ENCODE peak calls at places on chromosomes 7 and 10, in nine cellular contexts. One of them, this sample, is unnamed.

GRCh38 chr7:119197872-119198527 is 973.5 kb downstream of the ANKRD7 start:
- DNase-seq in SW480: peak; percentile 50
- DNase-seq in activated CD8-positive, alpha-beta memory T cell treated with anti-CD3 and anti-CD28 coated beads for 4 hours: no peak
- DNase-seq in CD4-positive, CD25-positive, alpha-beta regulatory T cell: peak; percentile 12
- DNase-seq in HEK293T: peak; percentile 34
- DNase-seq in mucosa of gallbladder: peak; percentile 25
- DNase-seq in glomerular endothelial cell: no peak
- DNase-seq in naive thymus-derived CD8-positive, alpha-beta T cell: no peak
- DNase-seq in HS-27A: no peak
- DNase-seq in this sample: peak; percentile 9

GRCh38 chr7:114088541-114088940 is 169.7 kb upstream of the PPP1R3A start:
- DNase-seq in SW480: no peak
- DNase-seq in activated CD8-positive, alpha-beta memory T cell treated with anti-CD3 and anti-CD28 coated beads for 4 hours: no peak
- DNase-seq in CD4-positive, CD25-positive, alpha-beta regulatory T cell: no peak
- DNase-seq in HEK293T: no peak
- DNase-seq in mucosa of gallbladder: no peak
- DNase-seq in glomerular endothelial cell: no peak
- DNase-seq in naive thymus-derived CD8-positive, alpha-beta T cell: no peak
- DNase-seq in HS-27A: no peak
- DNase-seq in this sample: no peak

GRCh38 chr7:151689196-151689971 is 169.7 kb upstream of the RHEB start:
- DNase-seq in SW480: peak; percentile 43
- DNase-seq in activated CD8-positive, alpha-beta memory T cell treated with anti-CD3 and anti-CD28 coated beads for 4 hours: no peak
- DNase-seq in CD4-positive, CD25-positive, alpha-beta regulatory T cell: no peak
- DNase-seq in HEK293T: no peak
- DNase-seq in mucosa of gallbladder: peak; percentile 87
- DNase-seq in glomerular endothelial cell: no peak
- DNase-seq in naive thymus-derived CD8-positive, alpha-beta T cell: no peak
- DNase-seq in HS-27A: no peak
- DNase-seq in this sample: no peak

GRCh38 chr10:62911210-62911963 is 95.2 kb upstream of the EGR2 start:
- DNase-seq in SW480: no peak
- DNase-seq in activated CD8-positive, alpha-beta memory T cell treated with anti-CD3 and anti-CD28 coated beads for 4 hours: no peak
- DNase-seq in CD4-positive, CD25-positive, alpha-beta regulatory T cell: no peak
- DNase-seq in HEK293T: no peak
- DNase-seq in mucosa of gallbladder: no peak
- DNase-seq in glomerular endothelial cell: no peak
- DNase-seq in naive thymus-derived CD8-positive, alpha-beta T cell: no peak
- DNase-seq in HS-27A: no peak
- DNase-seq in this sample: peak; percentile 63

GRCh38 chr7:102214477-102215072 is 72.1 kb upstream of the SH2B2 start:
- DNase-seq in SW480: no peak
- DNase-seq in activated CD8-positive, alpha-beta memory T cell treated with anti-CD3 and anti-CD28 coated beads for 4 hours: no peak
- DNase-seq in CD4-positive, CD25-positive, alpha-beta regulatory T cell: no peak
- DNase-seq in HEK293T: no peak
- DNase-seq in mucosa of gallbladder: no peak
- DNase-seq in glomerular endothelial cell: no peak
- DNase-seq in naive thymus-derived CD8-positive, alpha-beta T cell: no peak
- DNase-seq in HS-27A: no peak
- DNase-seq in this sample: no peak

GRCh38 chr10:80496555-80497172 is 41.0 kb upstream of the SH2D4B start:
- DNase-seq in SW480: no peak
- DNase-seq in activated CD8-positive, alpha-beta memory T cell treated with anti-CD3 and anti-CD28 coated beads for 4 hours: no peak
- DNase-seq in CD4-positive, CD25-positive, alpha-beta regulatory T cell: no peak
- DNase-seq in HEK293T: no peak
- DNase-seq in mucosa of gallbladder: no peak
- DNase-seq in glomerular endothelial cell: no peak
- DNase-seq in naive thymus-derived CD8-positive, alpha-beta T cell: no peak
- DNase-seq in HS-27A: no peak
- DNase-seq in this sample: no peak

GRCh38 chr7:2870471-2870941 is 26.4 kb upstream of the GNA12 start:
- DNase-seq in SW480: peak; percentile 84
- DNase-seq in activated CD8-positive, alpha-beta memory T cell treated with anti-CD3 and anti-CD28 coated beads for 4 hours: no peak
- DNase-seq in CD4-positive, CD25-positive, alpha-beta regulatory T cell: peak; percentile 83
- DNase-seq in HEK293T: no peak
- DNase-seq in mucosa of gallbladder: peak; percentile 64
- DNase-seq in glomerular endothelial cell: peak; percentile 64
- DNase-seq in naive thymus-derived CD8-positive, alpha-beta T cell: no peak
- DNase-seq in HS-27A: no peak
- DNase-seq in this sample: no peak

GRCh38 chr7:128431221-128431620 is 21.4 kb upstream of the IMPDH1 start:
- DNase-seq in SW480: no peak
- DNase-seq in activated CD8-positive, alpha-beta memory T cell treated with anti-CD3 and anti-CD28 coated beads for 4 hours: no peak
- DNase-seq in CD4-positive, CD25-positive, alpha-beta regulatory T cell: no peak
- DNase-seq in HEK293T: no peak
- DNase-seq in mucosa of gallbladder: no peak
- DNase-seq in glomerular endothelial cell: no peak
- DNase-seq in naive thymus-derived CD8-positive, alpha-beta T cell: no peak
- DNase-seq in HS-27A: no peak
- DNase-seq in this sample: no peak

GRCh38 chr7:52088008-52088787 is 771.6 kb upstream of the COBL start:
- DNase-seq in SW480: no peak
- DNase-seq in activated CD8-positive, alpha-beta memory T cell treated with anti-CD3 and anti-CD28 coated beads for 4 hours: no peak
- DNase-seq in CD4-positive, CD25-positive, alpha-beta regulatory T cell: no peak
- DNase-seq in HEK293T: no peak
- DNase-seq in mucosa of gallbladder: no peak
- DNase-seq in glomerular endothelial cell: no peak
- DNase-seq in naive thymus-derived CD8-positive, alpha-beta T cell: no peak
- DNase-seq in HS-27A: no peak
- DNase-seq in this sample: no peak

GRCh38 chr7:82325416-82325815 is 118.2 kb downstream of the CACNA2D1 start:
- DNase-seq in SW480: no peak
- DNase-seq in activated CD8-positive, alpha-beta memory T cell treated with anti-CD3 and anti-CD28 coated beads for 4 hours: no peak
- DNase-seq in CD4-positive, CD25-positive, alpha-beta regulatory T cell: no peak
- DNase-seq in HEK293T: no peak
- DNase-seq in mucosa of gallbladder: no peak
- DNase-seq in glomerular endothelial cell: no peak
- DNase-seq in naive thymus-derived CD8-positive, alpha-beta T cell: no peak
- DNase-seq in HS-27A: peak; percentile 8
- DNase-seq in this sample: no peak

GRCh38 chr10:31929260-31929985 is 792 bp upstream of the ARHGAP12 start:
- DNase-seq in SW480: peak; percentile 80
- DNase-seq in activated CD8-positive, alpha-beta memory T cell treated with anti-CD3 and anti-CD28 coated beads for 4 hours: no peak
- DNase-seq in CD4-positive, CD25-positive, alpha-beta regulatory T cell: peak; percentile 60
- DNase-seq in HEK293T: peak; percentile 7
- DNase-seq in mucosa of gallbladder: peak; percentile 69
- DNase-seq in glomerular endothelial cell: no peak
- DNase-seq in naive thymus-derived CD8-positive, alpha-beta T cell: peak; percentile 41
- DNase-seq in HS-27A: no peak
- DNase-seq in this sample: no peak

GRCh38 chr10:47206449-47207279 is 93.3 kb upstream of the GDF10 start:
- DNase-seq in SW480: peak; percentile 33
- DNase-seq in activated CD8-positive, alpha-beta memory T cell treated with anti-CD3 and anti-CD28 coated beads for 4 hours: no peak
- DNase-seq in CD4-positive, CD25-positive, alpha-beta regulatory T cell: peak; percentile 56
- DNase-seq in HEK293T: no peak
- DNase-seq in mucosa of gallbladder: no peak
- DNase-seq in glomerular endothelial cell: no peak
- DNase-seq in naive thymus-derived CD8-positive, alpha-beta T cell: peak; percentile 51
- DNase-seq in HS-27A: no peak
- DNase-seq in this sample: no peak

GRCh38 chr10:133528845-133529575 is 1.8 kb downstream of the CYP2E1 start:
- DNase-seq in SW480: peak; percentile 18
- DNase-seq in activated CD8-positive, alpha-beta memory T cell treated with anti-CD3 and anti-CD28 coated beads for 4 hours: no peak
- DNase-seq in CD4-positive, CD25-positive, alpha-beta regulatory T cell: no peak
- DNase-seq in HEK293T: no peak
- DNase-seq in mucosa of gallbladder: no peak
- DNase-seq in glomerular endothelial cell: no peak
- DNase-seq in naive thymus-derived CD8-positive, alpha-beta T cell: no peak
- DNase-seq in HS-27A: no peak
- DNase-seq in this sample: no peak

GRCh38 chr7:46150721-46151120 is 229.6 kb upstream of the IGFBP3 start:
- DNase-seq in SW480: no peak
- DNase-seq in activated CD8-positive, alpha-beta memory T cell treated with anti-CD3 and anti-CD28 coated beads for 4 hours: no peak
- DNase-seq in CD4-positive, CD25-positive, alpha-beta regulatory T cell: no peak
- DNase-seq in HEK293T: no peak
- DNase-seq in mucosa of gallbladder: no peak
- DNase-seq in glomerular endothelial cell: no peak
- DNase-seq in naive thymus-derived CD8-positive, alpha-beta T cell: no peak
- DNase-seq in HS-27A: no peak
- DNase-seq in this sample: no peak

GRCh38 chr10:110346914-110347313 is 42.2 kb upstream of the SMNDC1 start:
- DNase-seq in SW480: no peak
- DNase-seq in activated CD8-positive, alpha-beta memory T cell treated with anti-CD3 and anti-CD28 coated beads for 4 hours: no peak
- DNase-seq in CD4-positive, CD25-positive, alpha-beta regulatory T cell: no peak
- DNase-seq in HEK293T: no peak
- DNase-seq in mucosa of gallbladder: no peak
- DNase-seq in glomerular endothelial cell: no peak
- DNase-seq in naive thymus-derived CD8-positive, alpha-beta T cell: no peak
- DNase-seq in HS-27A: no peak
- DNase-seq in this sample: no peak

GRCh38 chr7:159227433-159227832 is 82.8 kb upstream of the VIPR2 start:
- DNase-seq in SW480: peak; percentile 19
- DNase-seq in activated CD8-positive, alpha-beta memory T cell treated with anti-CD3 and anti-CD28 coated beads for 4 hours: no peak
- DNase-seq in CD4-positive, CD25-positive, alpha-beta regulatory T cell: no peak
- DNase-seq in HEK293T: no peak
- DNase-seq in mucosa of gallbladder: peak; percentile 34
- DNase-seq in glomerular endothelial cell: no peak
- DNase-seq in naive thymus-derived CD8-positive, alpha-beta T cell: no peak
- DNase-seq in HS-27A: no peak
- DNase-seq in this sample: peak; percentile 15

GRCh38 chr7:83301416-83301815 is 138.7 kb upstream of the PCLO start:
- DNase-seq in SW480: no peak
- DNase-seq in activated CD8-positive, alpha-beta memory T cell treated with anti-CD3 and anti-CD28 coated beads for 4 hours: no peak
- DNase-seq in CD4-positive, CD25-positive, alpha-beta regulatory T cell: no peak
- DNase-seq in HEK293T: no peak
- DNase-seq in mucosa of gallbladder: no peak
- DNase-seq in glomerular endothelial cell: peak; percentile 66
- DNase-seq in naive thymus-derived CD8-positive, alpha-beta T cell: no peak
- DNase-seq in HS-27A: no peak
- DNase-seq in this sample: no peak

GRCh38 chr7:117157121-117157870 is 165.6 kb downstream of the WNT2 start:
- DNase-seq in SW480: peak; percentile 7
- DNase-seq in activated CD8-positive, alpha-beta memory T cell treated with anti-CD3 and anti-CD28 coated beads for 4 hours: no peak
- DNase-seq in CD4-positive, CD25-positive, alpha-beta regulatory T cell: no peak
- DNase-seq in HEK293T: no peak
- DNase-seq in mucosa of gallbladder: peak; percentile 16
- DNase-seq in glomerular endothelial cell: no peak
- DNase-seq in naive thymus-derived CD8-positive, alpha-beta T cell: no peak
- DNase-seq in HS-27A: no peak
- DNase-seq in this sample: peak; percentile 74

GRCh38 chr10:21675157-21675796 is 141.2 kb downstream of the MLLT10 start:
- DNase-seq in SW480: peak; percentile 25
- DNase-seq in activated CD8-positive, alpha-beta memory T cell treated with anti-CD3 and anti-CD28 coated beads for 4 hours: no peak
- DNase-seq in CD4-positive, CD25-positive, alpha-beta regulatory T cell: peak; percentile 45
- DNase-seq in HEK293T: peak; percentile 47
- DNase-seq in mucosa of gallbladder: no peak
- DNase-seq in glomerular endothelial cell: peak; percentile 23
- DNase-seq in naive thymus-derived CD8-positive, alpha-beta T cell: no peak
- DNase-seq in HS-27A: no peak
- DNase-seq in this sample: peak; percentile 21

GRCh38 chr7:148963583-148964509 is 64.5 kb downstream of the PDIA4 start:
- DNase-seq in SW480: no peak
- DNase-seq in activated CD8-positive, alpha-beta memory T cell treated with anti-CD3 and anti-CD28 coated beads for 4 hours: no peak
- DNase-seq in CD4-positive, CD25-positive, alpha-beta regulatory T cell: no peak
- DNase-seq in HEK293T: no peak
- DNase-seq in mucosa of gallbladder: no peak
- DNase-seq in glomerular endothelial cell: no peak
- DNase-seq in naive thymus-derived CD8-positive, alpha-beta T cell: no peak
- DNase-seq in HS-27A: no peak
- DNase-seq in this sample: no peak

GRCh38 chr10:128898133-128898915 is 568.7 kb upstream of the MGMT start:
- DNase-seq in SW480: no peak
- DNase-seq in activated CD8-positive, alpha-beta memory T cell treated with anti-CD3 and anti-CD28 coated beads for 4 hours: no peak
- DNase-seq in CD4-positive, CD25-positive, alpha-beta regulatory T cell: no peak
- DNase-seq in HEK293T: no peak
- DNase-seq in mucosa of gallbladder: no peak
- DNase-seq in glomerular endothelial cell: no peak
- DNase-seq in naive thymus-derived CD8-positive, alpha-beta T cell: no peak
- DNase-seq in HS-27A: no peak
- DNase-seq in this sample: no peak

GRCh38 chr7:45026984-45027773 is 27.2 kb downstream of the CCM2 start:
- DNase-seq in SW480: no peak
- DNase-seq in activated CD8-positive, alpha-beta memory T cell treated with anti-CD3 and anti-CD28 coated beads for 4 hours: no peak
- DNase-seq in CD4-positive, CD25-positive, alpha-beta regulatory T cell: peak; percentile 85
- DNase-seq in HEK293T: no peak
- DNase-seq in mucosa of gallbladder: no peak
- DNase-seq in glomerular endothelial cell: no peak
- DNase-seq in naive thymus-derived CD8-positive, alpha-beta T cell: peak; percentile 70
- DNase-seq in HS-27A: no peak
- DNase-seq in this sample: no peak

GRCh38 chr7:88151119-88151790 is 68.6 kb downstream of the SRI start:
- DNase-seq in SW480: no peak
- DNase-seq in activated CD8-positive, alpha-beta memory T cell treated with anti-CD3 and anti-CD28 coated beads for 4 hours: no peak
- DNase-seq in CD4-positive, CD25-positive, alpha-beta regulatory T cell: no peak
- DNase-seq in HEK293T: no peak
- DNase-seq in mucosa of gallbladder: no peak
- DNase-seq in glomerular endothelial cell: no peak
- DNase-seq in naive thymus-derived CD8-positive, alpha-beta T cell: no peak
- DNase-seq in HS-27A: no peak
- DNase-seq in this sample: no peak

GRCh38 chr10:77208857-77209256 is 428.8 kb downstream of the KCNMA1 start:
- DNase-seq in SW480: no peak
- DNase-seq in activated CD8-positive, alpha-beta memory T cell treated with anti-CD3 and anti-CD28 coated beads for 4 hours: no peak
- DNase-seq in CD4-positive, CD25-positive, alpha-beta regulatory T cell: no peak
- DNase-seq in HEK293T: no peak
- DNase-seq in mucosa of gallbladder: no peak
- DNase-seq in glomerular endothelial cell: no peak
- DNase-seq in naive thymus-derived CD8-positive, alpha-beta T cell: no peak
- DNase-seq in HS-27A: no peak
- DNase-seq in this sample: no peak

GRCh38 chr10:90418869-90419652 is 438.8 kb downstream of the HTR7 start:
- DNase-seq in SW480: no peak
- DNase-seq in activated CD8-positive, alpha-beta memory T cell treated with anti-CD3 and anti-CD28 coated beads for 4 hours: no peak
- DNase-seq in CD4-positive, CD25-positive, alpha-beta regulatory T cell: no peak
- DNase-seq in HEK293T: no peak
- DNase-seq in mucosa of gallbladder: peak; percentile 48
- DNase-seq in glomerular endothelial cell: peak; percentile 51
- DNase-seq in naive thymus-derived CD8-positive, alpha-beta T cell: no peak
- DNase-seq in HS-27A: peak; percentile 42
- DNase-seq in this sample: no peak

GRCh38 chr7:70997275-70997674 is 134.7 kb upstream of the GALNT17 start:
- DNase-seq in SW480: no peak
- DNase-seq in activated CD8-positive, alpha-beta memory T cell treated with anti-CD3 and anti-CD28 coated beads for 4 hours: no peak
- DNase-seq in CD4-positive, CD25-positive, alpha-beta regulatory T cell: no peak
- DNase-seq in HEK293T: no peak
- DNase-seq in mucosa of gallbladder: peak; percentile 11
- DNase-seq in glomerular endothelial cell: no peak
- DNase-seq in naive thymus-derived CD8-positive, alpha-beta T cell: no peak
- DNase-seq in HS-27A: no peak
- DNase-seq in this sample: no peak

GRCh38 chr10:60757422-60757895 is 20.8 kb upstream of the CDK1 start:
- DNase-seq in SW480: no peak
- DNase-seq in activated CD8-positive, alpha-beta memory T cell treated with anti-CD3 and anti-CD28 coated beads for 4 hours: no peak
- DNase-seq in CD4-positive, CD25-positive, alpha-beta regulatory T cell: no peak
- DNase-seq in HEK293T: peak; percentile 24
- DNase-seq in mucosa of gallbladder: peak; percentile 17
- DNase-seq in glomerular endothelial cell: no peak
- DNase-seq in naive thymus-derived CD8-positive, alpha-beta T cell: no peak
- DNase-seq in HS-27A: no peak
- DNase-seq in this sample: no peak

GRCh38 chr10:6356280-6356793 is 153.6 kb downstream of the PFKFB3 start:
- DNase-seq in SW480: no peak
- DNase-seq in activated CD8-positive, alpha-beta memory T cell treated with anti-CD3 and anti-CD28 coated beads for 4 hours: no peak
- DNase-seq in CD4-positive, CD25-positive, alpha-beta regulatory T cell: no peak
- DNase-seq in HEK293T: no peak
- DNase-seq in mucosa of gallbladder: no peak
- DNase-seq in glomerular endothelial cell: no peak
- DNase-seq in naive thymus-derived CD8-positive, alpha-beta T cell: no peak
- DNase-seq in HS-27A: no peak
- DNase-seq in this sample: no peak

GRCh38 chr7:146387140-146387539 is 270.5 kb downstream of the CNTNAP2 start:
- DNase-seq in SW480: no peak
- DNase-seq in activated CD8-positive, alpha-beta memory T cell treated with anti-CD3 and anti-CD28 coated beads for 4 hours: no peak
- DNase-seq in CD4-positive, CD25-positive, alpha-beta regulatory T cell: no peak
- DNase-seq in HEK293T: no peak
- DNase-seq in mucosa of gallbladder: no peak
- DNase-seq in glomerular endothelial cell: no peak
- DNase-seq in naive thymus-derived CD8-positive, alpha-beta T cell: no peak
- DNase-seq in HS-27A: no peak
- DNase-seq in this sample: no peak

GRCh38 chr10:78520737-78521430 is 487.2 kb downstream of the RPS24 start:
- DNase-seq in SW480: peak; percentile 74
- DNase-seq in activated CD8-positive, alpha-beta memory T cell treated with anti-CD3 and anti-CD28 coated beads for 4 hours: no peak
- DNase-seq in CD4-positive, CD25-positive, alpha-beta regulatory T cell: peak; percentile 72
- DNase-seq in HEK293T: peak; percentile 19
- DNase-seq in mucosa of gallbladder: no peak
- DNase-seq in glomerular endothelial cell: no peak
- DNase-seq in naive thymus-derived CD8-positive, alpha-beta T cell: no peak
- DNase-seq in HS-27A: no peak
- DNase-seq in this sample: peak; percentile 3

GRCh38 chr7:157750291-157750690 is 413.5 kb downstream of the DNAJB6 start:
- DNase-seq in SW480: no peak
- DNase-seq in activated CD8-positive, alpha-beta memory T cell treated with anti-CD3 and anti-CD28 coated beads for 4 hours: no peak
- DNase-seq in CD4-positive, CD25-positive, alpha-beta regulatory T cell: no peak
- DNase-seq in HEK293T: no peak
- DNase-seq in mucosa of gallbladder: no peak
- DNase-seq in glomerular endothelial cell: no peak
- DNase-seq in naive thymus-derived CD8-positive, alpha-beta T cell: no peak
- DNase-seq in HS-27A: no peak
- DNase-seq in this sample: no peak